ENCODE peak calls at places on chromosomes 12 and 14, in eight cellular contexts. G is tibial nerve, O is ovary, W is HCT116, U is spleen, P is breast epithelium, N is Peyer's patch, S is uterus. X is an unnamed sample. For H3K27me3 and H3K4me1, the result is how much of the 10 kb centered on the place peaks cover.

GRCh38 chr14:76720382-76720813 is 40.9 kb upstream of the VASH1 start:
- DNase-seq in O (peak), P (no peak), G (no peak), S (peak), W (no peak), U (peak), N (peak), X (no peak)

GRCh38 chr14:77663289-77663688 is 44.5 kb downstream of the ALKBH1 start:
- DNase-seq in S (no peak), U (no peak), G (no peak), P (no peak), W (no peak), N (no peak), O (no peak), X (no peak)

GRCh38 chr12:69266045-69266635 is 26.8 kb downstream of the CPSF6 start:
- DNase-seq in O (no peak), U (no peak), N (no peak), S (no peak), G (no peak), W (no peak), P (no peak), X (no peak)

GRCh38 chr12:59736786-59737185 is 141.0 kb downstream of the SLC16A7 start:
- DNase-seq in S (no peak), G (no peak), W (no peak), U (no peak), P (no peak), O (no peak), N (no peak), X (no peak)

GRCh38 chr14:90518941-90519256 is 122.1 kb downstream of the CALM1 start:
- DNase-seq in G (no peak), W (peak), S (no peak), U (peak), N (peak), P (no peak), O (no peak), X (no peak)

GRCh38 chr14:92615451-92615850 is 101.9 kb downstream of the RIN3 start:
- DNase-seq in G (no peak), O (no peak), S (no peak), U (peak), P (no peak), N (peak), W (no peak), X (no peak)

GRCh38 chr12:91492648-91493047 is 310.0 kb upstream of the DCN start:
- DNase-seq in W (no peak), N (no peak), P (no peak), U (no peak), O (no peak), S (no peak), G (no peak), X (no peak)

GRCh38 chr12:66539451-66539850 is 139.4 kb downstream of the GRIP1 start:
- DNase-seq in G (no peak), S (no peak), O (no peak), N (no peak), P (no peak), W (no peak), U (no peak), X (no peak)

GRCh38 chr12:46135750-46136149 is 133.1 kb downstream of the SLC38A1 start:
- DNase-seq in S (no peak), N (no peak), G (no peak), P (no peak), U (no peak), W (no peak), O (no peak), X (no peak)

GRCh38 chr12:104105461-104105860 is 32.5 kb downstream of the NFYB start:
- DNase-seq in S (no peak), N (no peak), O (no peak), W (no peak), G (no peak), P (no peak), U (no peak), X (no peak)

GRCh38 chr12:62948123-62948522 is 13.2 kb upstream of the PPM1H start:
- DNase-seq in W (no peak), U (no peak), G (no peak), O (no peak), P (no peak), S (no peak), N (no peak), X (no peak)

GRCh38 chr12:46187023-46187422 is 81.8 kb downstream of the SLC38A1 start:
- DNase-seq in W (no peak), S (peak), P (no peak), O (no peak), N (no peak), G (peak), U (no peak), X (no peak)

GRCh38 chr14:32354716-32355115 is 25.6 kb downstream of the AKAP6 start:
- DNase-seq in S (no peak), N (no peak), O (peak), W (no peak), U (no peak), P (no peak), G (no peak), X (no peak)

GRCh38 chr12:76611533-76611932 is 52.0 kb upstream of the OSBPL8 start:
- DNase-seq in N (no peak), G (no peak), S (no peak), U (no peak), O (no peak), W (no peak), P (no peak), X (no peak)

GRCh38 chr12:3135522-3136461 is 58.6 kb downstream of the TSPAN9 start:
- DNase-seq in G (no peak), U (no peak), P (no peak), W (peak), N (peak), O (peak), S (peak), X (no peak)

GRCh38 chr14:52977798-52978197 is 26.9 kb upstream of the FERMT2 start:
- DNase-seq in U (no peak), W (no peak), P (no peak), S (no peak), G (no peak), N (no peak), O (no peak), X (no peak)

GRCh38 chr12:109170335-109170734 is 53.9 kb downstream of the ACACB start:
- DNase-seq in W (no peak), O (no peak), P (no peak), U (no peak), G (no peak), N (no peak), S (no peak), X (no peak)

GRCh38 chr12:49939307-49939706 is 11.2 kb upstream of the AQP2 start:
- DNase-seq in U (no peak), S (no peak), O (no peak), W (no peak), N (no peak), P (peak), G (no peak), X (no peak)

DNA sequence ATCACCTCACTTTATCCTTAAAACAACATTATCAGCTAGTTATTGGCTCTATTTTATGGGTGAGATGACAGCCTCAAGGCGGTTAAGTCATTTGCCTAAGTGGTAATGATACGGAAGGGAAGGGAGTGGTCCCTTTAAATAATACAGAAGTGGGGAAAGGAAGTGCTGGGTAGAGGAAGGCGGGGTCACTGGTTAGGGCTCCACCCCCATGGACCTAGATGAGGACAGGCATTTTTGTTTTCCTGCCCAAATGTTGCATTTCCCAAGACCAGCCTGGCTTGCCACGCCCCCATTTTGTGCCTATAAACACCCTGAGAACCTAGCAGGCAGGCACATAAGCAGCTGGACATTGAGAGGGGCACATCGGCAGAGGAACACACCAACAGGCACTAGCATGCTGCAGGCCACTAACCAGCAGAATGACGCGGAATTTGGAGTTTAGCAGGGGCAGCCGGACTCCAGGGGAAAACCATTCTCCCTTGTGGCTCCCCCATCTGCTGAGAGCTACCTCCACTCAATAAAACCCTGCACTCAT is 100.9 kb downstream of the EPS8 start:
- DNase-seq in P (no peak), O (peak), G (peak), N (peak), W (peak), S (no peak), U (peak), X (peak)
- TF ChIP-seq POLR2A in P (no peak), O (peak), G (peak), N (peak), W (no peak), S (no peak), U (no peak), X (peak)

GRCh38 chr12:52631264-52631663 is 12.9 kb upstream of the KRT73 start:
- DNase-seq in O (no peak), U (peak), N (no peak), P (no peak), W (no peak), G (no peak), S (no peak), X (no peak)

GRCh38 chr12:52632656-52633055 is 14.3 kb upstream of the KRT73 start:
- DNase-seq in G (no peak), O (no peak), S (no peak), W (no peak), P (no peak), U (no peak), N (no peak), X (no peak)

GRCh38 chr12:52630609-52631200 is 12.3 kb upstream of the KRT73 start:
- DNase-seq in O (no peak), W (no peak), N (no peak), S (no peak), P (no peak), U (peak), G (no peak), X (no peak)

GRCh38 chr12:52633383-52633782 is 15.0 kb upstream of the KRT73 start:
- DNase-seq in S (no peak), P (no peak), G (no peak), O (no peak), U (peak), W (no peak), N (no peak), X (no peak)

DNA sequence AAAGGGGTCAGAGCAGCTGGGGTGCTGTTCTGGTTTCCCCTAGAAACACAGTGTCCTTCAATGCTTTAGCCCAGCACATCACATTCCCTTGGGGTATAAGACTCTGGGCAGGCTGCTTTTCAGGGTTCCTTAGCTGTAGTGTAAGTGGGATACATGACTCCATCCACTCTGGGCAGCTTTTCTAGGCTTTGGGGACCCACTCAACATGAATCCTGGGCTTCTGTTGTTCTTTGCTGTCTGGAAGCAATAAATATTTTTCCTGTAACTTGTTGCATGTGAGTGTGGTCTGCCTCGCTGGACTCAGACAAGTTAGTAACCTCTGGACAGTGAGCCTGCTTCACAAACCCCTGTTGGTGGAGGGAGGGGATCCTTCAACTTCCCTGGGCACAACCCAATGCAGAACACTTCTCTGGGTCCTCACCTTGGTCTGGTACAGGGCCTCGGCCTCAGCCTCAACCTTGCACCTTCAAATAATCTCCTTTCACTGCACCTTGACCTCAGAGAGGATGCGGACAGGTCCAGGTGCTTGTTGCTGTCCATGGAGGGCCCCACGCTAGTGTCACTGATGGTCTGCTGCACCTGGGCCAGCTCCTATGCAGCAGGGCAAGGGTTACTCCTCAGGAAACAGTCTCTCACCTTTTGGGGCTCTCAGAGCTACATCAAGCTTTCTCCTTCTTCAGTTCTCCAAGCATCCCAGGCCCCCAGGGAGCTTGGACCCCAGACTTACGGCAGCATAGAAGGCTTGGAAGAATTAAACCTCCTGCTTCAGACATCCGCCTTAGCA is 13.5 kb upstream of the KRT73 start:
- DNase-seq in S (no peak), P (no peak), U (peak), N (no peak), G (no peak), O (no peak), W (no peak), X (no peak)
- H3K27me3 ChIP-seq in S (under half), P (under half), U (under half), N (under half), G (under half), O (under half), W (under half), X (under half)

GRCh38 chr12:14278294-14278953 is 87.1 kb upstream of the ATF7IP start:
- DNase-seq in U (no peak), P (no peak), G (no peak), O (no peak), N (peak), W (no peak), S (no peak), X (no peak)

GRCh38 chr12:14281539-14281938 is 83.9 kb upstream of the ATF7IP start:
- DNase-seq in N (no peak), G (no peak), W (no peak), P (no peak), O (no peak), U (no peak), S (no peak), X (no peak)

GRCh38 chr12:14279845-14280244 is 85.6 kb upstream of the ATF7IP start:
- DNase-seq in O (no peak), U (no peak), W (no peak), P (no peak), N (no peak), G (no peak), S (no peak), X (no peak)

GRCh38 chr12:14283489-14284144 is 81.9 kb upstream of the ATF7IP start:
- DNase-seq in P (no peak), G (no peak), U (no peak), W (no peak), O (no peak), N (no peak), S (no peak), X (no peak)

DNA sequence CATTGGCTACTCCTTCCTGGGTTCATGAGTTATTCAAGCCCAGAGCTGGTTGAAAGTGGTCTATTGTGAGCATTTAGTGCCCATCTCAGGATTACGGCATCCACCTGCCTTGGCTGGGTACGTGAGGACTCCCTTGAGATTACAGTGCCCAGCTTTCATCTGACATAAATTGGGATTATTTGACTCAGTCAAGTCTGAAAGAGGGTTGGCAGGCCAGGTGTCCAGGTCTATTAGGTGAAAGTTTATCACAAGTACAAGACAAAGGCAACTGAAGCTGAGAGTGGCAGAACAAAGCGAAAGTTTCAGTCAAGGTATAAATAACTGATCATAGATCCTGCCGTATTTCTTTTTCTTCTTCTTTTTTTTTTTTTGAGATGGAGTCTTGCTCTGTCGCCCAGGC is 84.6 kb upstream of the ATF7IP start:
- DNase-seq in O (no peak), P (no peak), S (no peak), U (no peak), N (no peak), W (no peak), G (no peak), X (no peak)
- H3K4me1 ChIP-seq in O (under half), P (under half), S (under half), U (under half), N (under half), W (under half), G (under half), X (under half)

DNA sequence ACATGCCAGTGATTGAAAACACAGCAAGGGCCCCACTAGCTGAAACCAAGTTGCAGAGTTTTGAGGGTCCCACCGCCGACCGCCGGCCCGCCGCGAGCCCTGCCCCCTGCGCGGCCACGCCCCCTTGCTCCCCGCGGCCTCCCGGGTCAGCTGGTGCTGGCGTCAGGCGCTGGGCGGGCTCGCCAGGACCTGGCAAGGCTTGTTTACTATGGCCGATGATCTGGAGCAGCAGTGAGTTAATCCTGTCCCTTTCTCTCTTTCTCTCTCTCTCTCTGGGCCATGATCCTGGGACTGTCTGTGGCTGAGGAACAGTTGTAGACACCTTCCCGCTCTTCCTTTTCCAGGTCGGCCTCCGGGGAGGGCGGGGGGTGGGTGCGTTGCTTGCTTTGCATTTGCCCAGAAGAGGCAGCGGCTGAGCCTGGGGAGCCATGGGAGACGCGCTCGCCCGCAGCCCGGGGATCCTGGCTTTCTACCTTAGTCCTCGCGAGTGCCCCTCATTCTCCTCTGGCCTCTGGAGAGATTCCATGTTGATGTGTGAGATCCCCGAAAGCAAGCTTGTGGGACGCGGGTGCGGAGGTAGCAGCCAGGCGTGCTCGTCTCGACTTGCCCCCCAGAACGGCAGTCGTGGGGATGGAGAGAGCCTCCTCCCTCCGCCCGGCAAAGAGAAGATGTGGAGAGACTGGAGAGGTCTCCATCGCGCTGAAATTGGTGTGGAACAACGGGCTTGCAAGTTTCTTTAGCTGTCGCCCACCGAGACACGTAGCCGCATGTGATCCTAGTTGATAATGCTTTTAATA is at the start of gene ABHD4:
- DNase-seq in O (peak), N (peak), U (peak), S (peak), G (peak), W (no peak), P (peak), X (peak)
- TF ChIP-seq POLR2A in O (no peak), N (peak), U (no peak), S (peak), G (peak), W (peak), P (peak), X (peak)

DNA sequence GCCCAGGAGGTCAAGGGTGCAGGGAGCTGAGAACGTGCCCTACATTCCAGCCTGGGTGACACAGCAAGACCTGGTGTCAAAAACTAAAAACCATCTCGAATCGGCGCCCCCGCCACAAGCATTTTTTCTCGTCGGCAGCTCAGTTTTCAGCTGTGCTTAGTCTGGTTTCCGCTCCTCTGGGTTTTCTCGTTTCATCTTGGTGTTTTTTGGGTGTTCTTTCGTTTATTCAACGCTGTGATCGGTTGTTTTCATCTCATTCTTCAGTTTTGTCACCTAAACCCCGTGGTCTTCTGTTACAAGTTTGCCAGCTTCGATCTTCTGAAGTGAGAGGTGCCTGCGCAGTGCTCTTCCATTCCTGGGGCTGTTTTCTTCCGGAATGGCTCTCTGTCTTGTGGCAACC is 41.4 kb downstream of the NOC4L start:
- DNase-seq in W (no peak), U (no peak), O (no peak), N (no peak), P (no peak), G (no peak), S (no peak), X (no peak)
- H3K27me3 ChIP-seq in W (under half), U (under half), O (under half), N (under half), P (under half), G (under half), S (under half), X (under half)